ENCODE peak calls at places on chromosomes 16 and 17, in six cellular contexts. W is esophagus squamous epithelium, K is pancreas, D is fibroblast of pulmonary artery, E is endothelial cell, Q is uterus. A is an unnamed sample.

GRCh38 chr17:27385626-27386025 is 70.6 kb upstream of the KSR1 start:
- DNase-seq in K (no peak), Q (no peak), D (no peak), E (no peak), W (no peak), A (no peak)

GRCh38 chr16:46887524-46887854 is 3.3 kb downstream of the GPT2 start:
- DNase-seq in K (no peak), D (no peak), E (no peak), W (no peak), Q (no peak), A (no peak)

GRCh38 chr17:16915752-16916556 is 56.0 kb downstream of the TNFRSF13B start:
- DNase-seq in W (no peak), K (peak), Q (no peak), E (peak), D (peak), A (peak)

GRCh38 chr16:25575363-25575762 is 116.4 kb upstream of the HS3ST4 start:
- DNase-seq in E (no peak), W (no peak), Q (no peak), K (no peak), D (no peak), A (no peak)

GRCh38 chr17:44209786-44210341 is 9.6 kb downstream of the UBTF start:
- DNase-seq in W (no peak), K (no peak), D (no peak), E (no peak), Q (no peak), A (no peak)

GRCh38 chr16:56551796-56552738 is 12.8 kb upstream of the MT4 start:
- DNase-seq in W (no peak), K (no peak), E (no peak), Q (no peak), D (no peak), A (no peak)

GRCh38 chr17:31581491-31581890 is 190.0 kb downstream of the RAB11FIP4 start:
- DNase-seq in K (no peak), E (no peak), D (no peak), Q (no peak), W (no peak), A (no peak)

GRCh38 chr16:47565454-47565853 is 104.3 kb downstream of the PHKB start:
- DNase-seq in Q (no peak), D (peak), E (no peak), W (no peak), K (no peak), A (no peak)

GRCh38 chr16:20928774-20929411 is 28.3 kb downstream of the LYRM1 start:
- DNase-seq in K (no peak), D (no peak), E (no peak), W (no peak), Q (no peak), A (no peak)

GRCh38 chr17:51347851-51348584 is 87.7 kb downstream of the UTP18 start:
- DNase-seq in W (no peak), E (no peak), D (no peak), K (no peak), Q (no peak), A (no peak)

GRCh38 chr16:57268804-57269800 is 15.4 kb downstream of the PLLP start:
- DNase-seq in K (peak), D (peak), W (no peak), Q (no peak), E (no peak), A (no peak)

GRCh38 chr16:10069374-10069773 is 112.9 kb downstream of the GRIN2A start:
- DNase-seq in Q (no peak), D (no peak), K (no peak), E (no peak), W (no peak), A (no peak)

GRCh38 chr17:49393491-49394255 is 21.0 kb downstream of the PHB1 start:
- DNase-seq in K (no peak), Q (no peak), E (no peak), D (peak), W (no peak), A (no peak)

GRCh38 chr17:62085511-62086408 is 20.7 kb upstream of the MED13 start:
- DNase-seq in W (no peak), D (no peak), K (no peak), E (no peak), Q (no peak), A (peak)

GRCh38 chr16:80299416-80299815 is 241.4 kb upstream of the DYNLRB2 start:
- DNase-seq in K (peak), Q (no peak), E (no peak), W (no peak), D (no peak), A (no peak)

GRCh38 chr16:75097941-75098897 is 18.4 kb downstream of the LDHD start:
- DNase-seq in W (no peak), K (no peak), E (no peak), D (no peak), Q (no peak), A (no peak)

GRCh38 chr17:10683853-10684252 is 13.5 kb downstream of the SCO1 start:
- DNase-seq in Q (no peak), W (no peak), E (no peak), D (peak), K (no peak), A (no peak)

GRCh38 chr17:78135858-78136500 is 5.4 kb downstream of the TMC8 start:
- DNase-seq in W (no peak), Q (no peak), D (no peak), K (no peak), E (no peak), A (no peak)

GRCh38 chr16:48194828-48195566 is 39.2 kb upstream of the ABCC12 start:
- DNase-seq in K (peak), Q (no peak), E (no peak), W (no peak), D (peak), A (peak)

GRCh38 chr17:47955497-47956461 is 1.9 kb downstream of the PRR15L start:
- DNase-seq in D (no peak), Q (no peak), E (no peak), W (no peak), K (peak), A (no peak)

GRCh38 chr16:311725-312124 is 28.8 kb downstream of the PDIA2 start:
- DNase-seq in D (no peak), W (no peak), E (no peak), K (no peak), Q (no peak), A (no peak)

GRCh38 chr17:10105513-10106001 is 92.8 kb downstream of the GAS7 start:
- DNase-seq in E (no peak), D (peak), W (no peak), Q (peak), K (no peak), A (no peak)

GRCh38 chr17:48997827-48998556 is 807 bp downstream of the IGF2BP1 start:
- DNase-seq in W (no peak), K (no peak), D (no peak), E (peak), Q (no peak), A (peak)

GRCh38 chr16:4882633-4883285 is 35.5 kb downstream of the UBN1 start:
- DNase-seq in Q (no peak), E (no peak), K (peak), D (peak), W (no peak), A (no peak)

GRCh38 chr17:76540381-76541300 is 797 bp downstream of the PRCD start:
- DNase-seq in W (no peak), K (peak), Q (peak), E (peak), D (peak), A (peak)

GRCh38 chr16:28237754-28238357 is 26.1 kb upstream of the XPO6 start:
- DNase-seq in K (no peak), D (no peak), W (no peak), Q (no peak), E (no peak), A (no peak)

GRCh38 chr17:61403846-61404701 is 4.4 kb downstream of the TBX2 start:
- DNase-seq in K (no peak), W (no peak), Q (no peak), D (no peak), E (no peak), A (no peak)

GRCh38 chr17:9389116-9389515 is 186.5 kb downstream of the STX8 start:
- DNase-seq in K (no peak), E (no peak), W (no peak), Q (no peak), D (peak), A (no peak)

GRCh38 chr16:67525176-67525860 is 3.3 kb upstream of the RIPOR1 start:
- DNase-seq in K (no peak), E (no peak), W (no peak), D (peak), Q (no peak), A (no peak)

GRCh38 chr16:86800914-86801313 is 222.6 kb downstream of the FOXL1 start:
- DNase-seq in D (no peak), K (no peak), E (no peak), W (no peak), Q (no peak), A (no peak)

GRCh38 chr16:4180511-4180910 is 61.4 kb downstream of the SRL start:
- DNase-seq in K (no peak), E (no peak), D (no peak), Q (no peak), W (no peak), A (no peak)

GRCh38 chr17:2689411-2690164 is 22.0 kb downstream of the CLUH start:
- DNase-seq in K (peak), D (no peak), W (no peak), E (no peak), Q (no peak), A (no peak)

GRCh38 chr17:40072481-40073346 is 9.9 kb downstream of the THRA start:
- DNase-seq in Q (peak), D (no peak), W (no peak), E (no peak), K (peak), A (no peak)

GRCh38 chr16:76941091-76941490 is 249.9 kb upstream of the MON1B start:
- DNase-seq in D (no peak), W (no peak), E (no peak), Q (no peak), K (no peak), A (no peak)

GRCh38 chr16:84943620-84944019 is 67.7 kb downstream of the ZDHHC7 start:
- DNase-seq in W (no peak), E (no peak), K (no peak), Q (no peak), D (no peak), A (no peak)

GRCh38 chr17:28898261-28898955 is 875 bp upstream of the FLOT2 start:
- DNase-seq in E (no peak), K (no peak), Q (no peak), D (no peak), W (no peak), A (no peak)

GRCh38 chr17:28896884-28897768 is at the start of gene FLOT2:
- DNase-seq in E (peak), W (no peak), K (peak), D (peak), Q (peak), A (peak)

GRCh38 chr17:28896491-28896883 is 1.0 kb downstream of the FLOT2 start:
- DNase-seq in E (no peak), W (no peak), Q (no peak), D (no peak), K (no peak), A (no peak)

GRCh38 chr17:28897769-28898259 is 281 bp upstream of the FLOT2 start:
- DNase-seq in W (no peak), D (no peak), Q (no peak), E (no peak), K (no peak), A (no peak)

GRCh38 chr17:28895794-28896447 is 1.6 kb downstream of the FLOT2 start:
- DNase-seq in W (no peak), D (no peak), Q (no peak), K (no peak), E (no peak), A (peak)
- TF ChIP-seq CTCF in W (no peak), D (no peak), Q (no peak), K (no peak), E (no peak), A (no peak)

DNA sequence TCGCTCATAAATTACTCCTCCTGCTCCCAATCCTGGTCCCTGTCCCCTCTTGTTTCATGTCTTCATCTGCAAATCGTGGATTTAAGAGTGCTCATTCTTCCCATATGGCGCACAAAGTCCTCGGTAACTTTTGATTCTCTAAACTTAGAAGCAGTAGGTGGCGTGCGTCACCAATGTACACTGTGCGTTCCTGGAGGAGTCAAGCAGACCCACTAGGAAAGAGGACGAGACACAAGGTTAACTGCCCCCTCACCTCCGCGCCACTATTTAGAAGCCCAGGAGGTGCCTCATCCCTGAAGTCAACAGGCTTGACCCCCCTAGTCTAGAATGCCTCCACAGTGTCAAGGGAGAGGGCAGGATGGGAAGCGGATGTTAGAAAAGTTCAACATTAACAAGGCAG is 2.9 kb downstream of the SLC13A5 start:
- DNase-seq in Q (no peak), E (no peak), W (no peak), D (no peak), K (no peak), A (peak)
- TF ChIP-seq CTCF in Q (no peak), E (no peak), W (no peak), D (no peak), K (no peak), A (no peak)

GRCh38 chr16:78919852-78920251 is 680.7 kb downstream of the MAF start:
- DNase-seq in K (no peak), E (no peak), Q (no peak), D (no peak), W (no peak), A (no peak)

GRCh38 chr16:78929798-78930197 is 670.7 kb downstream of the MAF start:
- DNase-seq in E (no peak), Q (no peak), K (no peak), W (no peak), D (no peak), A (no peak)

GRCh38 chr16:78930561-78930960 is 670.0 kb downstream of the MAF start:
- DNase-seq in K (no peak), E (no peak), W (no peak), D (no peak), Q (no peak), A (no peak)

GRCh38 chr16:78926723-78927200 is 673.8 kb downstream of the MAF start:
- DNase-seq in E (no peak), K (no peak), Q (no peak), D (no peak), W (no peak), A (no peak)

DNA sequence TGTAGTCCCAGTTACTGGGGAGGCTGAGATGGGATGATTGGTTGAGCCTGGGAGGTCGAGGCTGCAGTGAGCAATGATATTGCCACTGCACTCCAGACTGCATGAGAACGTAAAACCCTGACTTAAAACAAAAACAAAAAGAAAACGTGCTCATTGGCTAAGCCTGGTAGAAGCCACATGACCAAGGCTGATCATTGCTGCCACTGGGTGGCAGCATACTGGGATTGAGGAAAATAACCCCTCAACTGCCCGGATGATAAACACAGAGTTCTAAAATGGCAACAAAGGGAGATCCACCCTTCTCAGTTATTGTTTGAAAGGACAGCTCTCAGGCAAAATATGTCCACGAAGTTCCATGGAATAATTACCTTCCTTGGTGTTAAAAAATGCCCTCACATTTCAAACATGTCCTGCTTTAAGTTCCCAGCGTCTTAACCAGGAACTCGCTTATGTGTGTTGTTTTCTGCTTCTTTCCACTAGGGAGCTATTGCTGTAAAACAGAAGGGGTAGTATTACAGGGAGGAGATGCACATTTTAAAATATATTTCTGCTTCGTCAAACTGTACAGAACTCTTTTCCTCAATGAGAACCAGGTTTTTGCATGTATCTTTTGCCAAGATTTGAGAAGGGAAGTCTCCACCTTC is 675.3 kb downstream of the MAF start:
- DNase-seq in K (no peak), D (no peak), Q (no peak), E (peak), W (no peak), A (no peak)
- TF ChIP-seq CTCF in K (peak), D (no peak), Q (no peak), E (peak), W (peak), A (peak)

DNA sequence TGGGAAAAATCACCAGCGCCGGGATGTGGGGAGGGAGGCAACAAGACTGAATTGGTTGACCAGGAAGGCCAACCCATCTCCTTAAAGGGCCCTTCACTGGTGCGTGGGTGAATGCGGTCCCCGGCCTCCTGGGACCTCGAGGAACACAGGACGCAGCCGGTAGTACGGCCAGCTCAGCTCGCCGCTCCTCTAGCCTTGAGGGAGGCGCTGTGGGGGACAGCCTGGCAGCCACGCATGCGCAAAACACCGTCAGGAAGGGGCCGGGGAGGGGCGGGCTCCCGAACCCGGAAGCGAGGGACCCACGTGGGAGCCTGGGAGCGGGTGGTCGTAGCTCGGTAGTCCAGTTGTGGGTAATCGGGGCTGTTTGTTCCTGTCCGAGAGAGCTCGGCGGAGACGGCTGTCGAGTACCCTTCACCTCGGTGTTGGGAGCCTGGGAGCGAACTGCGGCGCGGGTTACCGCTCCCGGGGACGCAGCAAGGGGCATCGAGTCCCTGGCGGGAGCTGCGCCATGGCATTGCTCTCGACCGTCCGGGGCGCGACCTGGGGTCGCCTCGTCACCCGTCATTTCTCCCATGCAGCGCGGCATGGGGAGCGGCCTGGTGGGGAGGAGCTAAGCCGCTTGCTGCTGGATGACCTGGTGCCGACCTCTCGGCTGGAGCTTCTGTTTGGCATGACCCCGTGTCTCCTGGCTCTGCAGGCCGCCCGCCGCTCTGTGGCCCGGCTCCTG is at the start of gene MRM1:
- DNase-seq in K (peak), W (peak), Q (peak), D (peak), E (peak), A (peak)
- TF ChIP-seq CTCF in K (no peak), W (no peak), Q (peak), D (no peak), E (no peak), A (no peak)

DNA sequence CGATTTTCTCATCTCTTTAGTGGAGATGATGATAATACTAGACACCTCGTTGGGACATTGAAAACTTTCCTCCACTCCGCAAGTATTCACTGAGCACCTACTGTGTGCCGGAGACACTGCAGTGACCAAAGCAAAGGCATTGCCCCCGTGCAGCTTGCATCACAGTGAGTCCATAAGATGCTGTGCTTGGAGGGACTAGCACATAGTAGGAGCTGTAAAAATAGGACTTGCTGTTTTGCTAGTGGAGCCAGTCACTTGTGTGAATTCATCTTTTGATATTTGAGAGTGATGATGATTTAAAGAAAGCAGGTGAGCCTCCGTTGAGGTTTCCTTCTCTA is 5.3 kb upstream of the MAP2K3 start:
- DNase-seq in Q (no peak), W (no peak), E (no peak), D (no peak), K (no peak), A (no peak)
- TF ChIP-seq CTCF in Q (no peak), W (no peak), E (no peak), D (no peak), K (no peak), A (no peak)

GRCh38 chr17:79610151-79610645 is 653 bp downstream of the RBFOX3 start:
- DNase-seq in Q (no peak), D (no peak), K (no peak), E (no peak), W (no peak), A (no peak)

GRCh38 chr17:79615446-79615845 is 4.6 kb upstream of the RBFOX3 start:
- DNase-seq in K (no peak), W (no peak), Q (no peak), D (no peak), E (no peak), A (no peak)

GRCh38 chr17:79614248-79614647 is 3.4 kb upstream of the RBFOX3 start:
- DNase-seq in W (no peak), E (no peak), Q (no peak), K (no peak), D (no peak), A (no peak)

GRCh38 chr17:79613195-79613517 is 2.3 kb upstream of the RBFOX3 start:
- DNase-seq in W (no peak), D (no peak), Q (no peak), E (no peak), K (no peak), A (no peak)

DNA sequence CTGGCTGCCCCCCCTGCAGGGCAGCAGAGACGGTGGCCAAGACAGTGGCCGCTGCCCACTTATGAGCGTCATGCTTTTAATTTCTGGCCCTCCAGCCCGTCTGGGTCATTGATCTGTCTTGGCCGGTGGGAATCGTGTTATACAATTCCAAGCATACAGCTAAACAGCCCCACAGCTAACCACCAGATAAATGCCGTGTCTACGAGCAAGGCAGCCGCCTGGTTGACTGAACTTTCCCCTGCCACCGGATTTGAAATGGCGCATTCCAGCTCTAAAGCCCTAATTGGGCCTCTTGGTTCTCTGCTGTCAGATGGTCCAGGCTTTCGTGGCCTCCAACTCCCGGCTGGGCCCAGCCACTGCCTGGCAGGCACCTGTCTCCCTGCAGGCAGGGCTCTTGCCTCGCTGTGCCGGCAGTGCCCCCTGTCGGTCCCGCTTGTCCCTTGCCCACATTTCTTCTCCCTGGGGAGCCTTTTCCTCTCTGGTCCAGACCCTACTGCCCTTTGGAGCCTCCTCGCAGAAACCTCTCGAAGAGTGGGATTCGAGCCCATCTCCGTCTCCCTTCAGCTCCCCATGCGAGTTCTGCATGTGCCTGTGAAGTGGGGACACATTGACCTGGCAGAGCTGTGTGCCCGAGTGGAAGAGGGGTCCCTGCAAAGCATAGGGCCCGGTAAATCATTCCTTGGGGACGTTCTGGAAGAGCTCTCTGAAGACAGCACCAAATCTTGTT is 1.8 kb upstream of the RBFOX3 start:
- DNase-seq in E (peak), K (peak), D (peak), Q (no peak), W (no peak), A (no peak)
- TF ChIP-seq CTCF in E (peak), K (peak), D (peak), Q (no peak), W (no peak), A (peak)

A was measured in B cell.